ENCODE peak calls at places on chromosomes 16 and 17, in six cellular contexts. H is GM20000, E is NCI-H1694, L is psoas muscle, U is fibroblast of mammary gland, W is NCI-H1417. Q is an unnamed sample.

GRCh38 chr16:69406780-69407331 is 17.6 kb upstream of the CYB5B start:
- DNase-seq in H (no peak), E (no peak), L (no peak), U (no peak), W (no peak), Q (no peak)

GRCh38 chr17:76827736-76828135 is 40.5 kb upstream of the MGAT5B start:
- DNase-seq in H (no peak), E (no peak), L (no peak), U (no peak), W (no peak), Q (no peak)

GRCh38 chr17:76796081-76796480 is 58.2 kb downstream of the MFSD11 start:
- DNase-seq in H (no peak), E (no peak), L (no peak), U (no peak), W (no peak), Q (no peak)

GRCh38 chr17:61786088-61786487 is 77.2 kb downstream of the BRIP1 start:
- DNase-seq in H (no peak), E (no peak), L (no peak), U (no peak), W (no peak), Q (no peak)

GRCh38 chr17:17073006-17073626 is 30.9 kb downstream of the MPRIP start:
- DNase-seq in H (no peak), E (no peak), L (no peak), U (no peak), W (no peak), Q (no peak)

GRCh38 chr16:66740010-66740409 is 11.4 kb downstream of the DYNC1LI2 start:
- DNase-seq in H (peak), E (peak), L (no peak), U (peak), W (no peak), Q (no peak)

GRCh38 chr17:78753316-78754250 is 28.5 kb downstream of the CYTH1 start:
- DNase-seq in H (no peak), E (no peak), L (no peak), U (no peak), W (no peak), Q (no peak)

GRCh38 chr16:11796227-11797165 is 562 bp downstream of the ZC3H7A start:
- DNase-seq in H (peak), E (no peak), L (peak), U (peak), W (peak), Q (no peak)

GRCh38 chr17:29358421-29358820 is 31.7 kb upstream of the TAOK1 start:
- DNase-seq in H (no peak), E (no peak), L (no peak), U (no peak), W (no peak), Q (no peak)

GRCh38 chr16:4491898-4492297 is 15.7 kb downstream of the HMOX2 start:
- DNase-seq in H (no peak), E (no peak), L (no peak), U (no peak), W (no peak), Q (no peak)

GRCh38 chr17:41654908-41655607 is 30.7 kb upstream of the KRT17 start:
- DNase-seq in H (no peak), E (no peak), L (no peak), U (no peak), W (no peak), Q (no peak)

GRCh38 chr17:37280841-37281240 is 94.9 kb upstream of the C17orf78 start:
- DNase-seq in H (no peak), E (no peak), L (no peak), U (no peak), W (no peak), Q (no peak)

Q was measured in AG04449.